ENCODE peak calls at places on chromosomes 11 and 22, in five cellular contexts. One of them, this sample, is unnamed.

GRCh38 chr11:123439616-123440015 is 9.5 kb downstream of the GRAMD1B start:
- DNase-seq in activated CD8-positive, alpha-beta memory T cell treated with anti-CD3 and anti-CD28 coated beads, Interleukin-2, amount 50 U/mL, for 48 hours: peak
- DNase-seq in uterus: no peak
- DNase-seq in activated naive CD4-positive, alpha-beta T cell treated with anti-CD3 and anti-CD28 coated beads, Interleukin-2, amount 10 ng/mL, durations not matched to agents 7 days and 5 days: no peak
- DNase-seq in fibroblast of mammary gland: no peak
- DNase-seq in this sample: no peak

GRCh38 chr11:70474710-70475109 is 76.4 kb downstream of the CTTN start:
- DNase-seq in activated CD8-positive, alpha-beta memory T cell treated with anti-CD3 and anti-CD28 coated beads, Interleukin-2, amount 50 U/mL, for 48 hours: no peak
- DNase-seq in uterus: no peak
- DNase-seq in activated naive CD4-positive, alpha-beta T cell treated with anti-CD3 and anti-CD28 coated beads, Interleukin-2, amount 10 ng/mL, durations not matched to agents 7 days and 5 days: no peak
- DNase-seq in fibroblast of mammary gland: no peak
- DNase-seq in this sample: no peak

GRCh38 chr11:46673713-46674462 is 26.5 kb downstream of the ARHGAP1 start:
- DNase-seq in activated CD8-positive, alpha-beta memory T cell treated with anti-CD3 and anti-CD28 coated beads, Interleukin-2, amount 50 U/mL, for 48 hours: no peak
- DNase-seq in uterus: no peak
- DNase-seq in activated naive CD4-positive, alpha-beta T cell treated with anti-CD3 and anti-CD28 coated beads, Interleukin-2, amount 10 ng/mL, durations not matched to agents 7 days and 5 days: no peak
- DNase-seq in fibroblast of mammary gland: no peak
- DNase-seq in this sample: no peak

GRCh38 chr22:44145544-44145943 is 35.2 kb upstream of the PARVG start:
- DNase-seq in activated CD8-positive, alpha-beta memory T cell treated with anti-CD3 and anti-CD28 coated beads, Interleukin-2, amount 50 U/mL, for 48 hours: no peak
- DNase-seq in uterus: no peak
- DNase-seq in activated naive CD4-positive, alpha-beta T cell treated with anti-CD3 and anti-CD28 coated beads, Interleukin-2, amount 10 ng/mL, durations not matched to agents 7 days and 5 days: no peak
- DNase-seq in fibroblast of mammary gland: no peak
- DNase-seq in this sample: no peak

GRCh38 chr22:39277135-39277607 is 32.4 kb upstream of the PDGFB start:
- DNase-seq in activated CD8-positive, alpha-beta memory T cell treated with anti-CD3 and anti-CD28 coated beads, Interleukin-2, amount 50 U/mL, for 48 hours: no peak
- DNase-seq in uterus: no peak
- DNase-seq in activated naive CD4-positive, alpha-beta T cell treated with anti-CD3 and anti-CD28 coated beads, Interleukin-2, amount 10 ng/mL, durations not matched to agents 7 days and 5 days: no peak
- DNase-seq in fibroblast of mammary gland: peak
- DNase-seq in this sample: no peak

GRCh38 chr11:67421421-67422031 is 6.0 kb downstream of the CARNS1 start:
- DNase-seq in activated CD8-positive, alpha-beta memory T cell treated with anti-CD3 and anti-CD28 coated beads, Interleukin-2, amount 50 U/mL, for 48 hours: no peak
- DNase-seq in uterus: no peak
- DNase-seq in activated naive CD4-positive, alpha-beta T cell treated with anti-CD3 and anti-CD28 coated beads, Interleukin-2, amount 10 ng/mL, durations not matched to agents 7 days and 5 days: no peak
- DNase-seq in fibroblast of mammary gland: no peak
- DNase-seq in this sample: no peak

GRCh38 chr11:121716060-121716459 is 263.3 kb upstream of the SORL1-AS1 start:
- DNase-seq in activated CD8-positive, alpha-beta memory T cell treated with anti-CD3 and anti-CD28 coated beads, Interleukin-2, amount 50 U/mL, for 48 hours: no peak
- DNase-seq in uterus: no peak
- DNase-seq in activated naive CD4-positive, alpha-beta T cell treated with anti-CD3 and anti-CD28 coated beads, Interleukin-2, amount 10 ng/mL, durations not matched to agents 7 days and 5 days: no peak
- DNase-seq in fibroblast of mammary gland: peak
- DNase-seq in this sample: no peak

GRCh38 chr11:41301023-41301422 is 158.4 kb downstream of the LRRC4C start:
- DNase-seq in activated CD8-positive, alpha-beta memory T cell treated with anti-CD3 and anti-CD28 coated beads, Interleukin-2, amount 50 U/mL, for 48 hours: no peak
- DNase-seq in uterus: no peak
- DNase-seq in activated naive CD4-positive, alpha-beta T cell treated with anti-CD3 and anti-CD28 coated beads, Interleukin-2, amount 10 ng/mL, durations not matched to agents 7 days and 5 days: no peak
- DNase-seq in fibroblast of mammary gland: no peak
- DNase-seq in this sample: no peak

GRCh38 chr11:117097567-117098268 is 510 bp downstream of the SIK3 start:
- DNase-seq in activated CD8-positive, alpha-beta memory T cell treated with anti-CD3 and anti-CD28 coated beads, Interleukin-2, amount 50 U/mL, for 48 hours: peak
- DNase-seq in uterus: no peak
- DNase-seq in activated naive CD4-positive, alpha-beta T cell treated with anti-CD3 and anti-CD28 coated beads, Interleukin-2, amount 10 ng/mL, durations not matched to agents 7 days and 5 days: peak
- DNase-seq in fibroblast of mammary gland: no peak
- DNase-seq in this sample: peak

GRCh38 chr11:128915148-128915519 is 24.0 kb downstream of the KCNJ5 start:
- DNase-seq in activated CD8-positive, alpha-beta memory T cell treated with anti-CD3 and anti-CD28 coated beads, Interleukin-2, amount 50 U/mL, for 48 hours: no peak
- DNase-seq in uterus: no peak
- DNase-seq in activated naive CD4-positive, alpha-beta T cell treated with anti-CD3 and anti-CD28 coated beads, Interleukin-2, amount 10 ng/mL, durations not matched to agents 7 days and 5 days: no peak
- DNase-seq in fibroblast of mammary gland: no peak
- DNase-seq in this sample: no peak

GRCh38 chr22:26448941-26449340 is 19.9 kb downstream of the ASPHD2 start:
- DNase-seq in activated CD8-positive, alpha-beta memory T cell treated with anti-CD3 and anti-CD28 coated beads, Interleukin-2, amount 50 U/mL, for 48 hours: no peak
- DNase-seq in uterus: no peak
- DNase-seq in activated naive CD4-positive, alpha-beta T cell treated with anti-CD3 and anti-CD28 coated beads, Interleukin-2, amount 10 ng/mL, durations not matched to agents 7 days and 5 days: no peak
- DNase-seq in fibroblast of mammary gland: no peak
- DNase-seq in this sample: no peak

GRCh38 chr11:69027704-69028372 is 14.8 kb upstream of the MRGPRF start:
- DNase-seq in activated CD8-positive, alpha-beta memory T cell treated with anti-CD3 and anti-CD28 coated beads, Interleukin-2, amount 50 U/mL, for 48 hours: no peak
- DNase-seq in uterus: peak
- DNase-seq in activated naive CD4-positive, alpha-beta T cell treated with anti-CD3 and anti-CD28 coated beads, Interleukin-2, amount 10 ng/mL, durations not matched to agents 7 days and 5 days: no peak
- DNase-seq in fibroblast of mammary gland: no peak
- DNase-seq in this sample: peak

GRCh38 chr11:69460540-69461257 is 20.8 kb upstream of the LINC01488 start:
- DNase-seq in activated CD8-positive, alpha-beta memory T cell treated with anti-CD3 and anti-CD28 coated beads, Interleukin-2, amount 50 U/mL, for 48 hours: no peak
- DNase-seq in uterus: no peak
- DNase-seq in activated naive CD4-positive, alpha-beta T cell treated with anti-CD3 and anti-CD28 coated beads, Interleukin-2, amount 10 ng/mL, durations not matched to agents 7 days and 5 days: no peak
- DNase-seq in fibroblast of mammary gland: peak
- DNase-seq in this sample: no peak

GRCh38 chr11:115226556-115226955 is 277.7 kb downstream of the CADM1 start:
- DNase-seq in activated CD8-positive, alpha-beta memory T cell treated with anti-CD3 and anti-CD28 coated beads, Interleukin-2, amount 50 U/mL, for 48 hours: no peak
- DNase-seq in uterus: no peak
- DNase-seq in activated naive CD4-positive, alpha-beta T cell treated with anti-CD3 and anti-CD28 coated beads, Interleukin-2, amount 10 ng/mL, durations not matched to agents 7 days and 5 days: no peak
- DNase-seq in fibroblast of mammary gland: no peak
- DNase-seq in this sample: no peak

GRCh38 chr22:32237905-32238304 is 17.2 kb downstream of the SLC5A4 start:
- DNase-seq in activated CD8-positive, alpha-beta memory T cell treated with anti-CD3 and anti-CD28 coated beads, Interleukin-2, amount 50 U/mL, for 48 hours: no peak
- DNase-seq in uterus: no peak
- DNase-seq in activated naive CD4-positive, alpha-beta T cell treated with anti-CD3 and anti-CD28 coated beads, Interleukin-2, amount 10 ng/mL, durations not matched to agents 7 days and 5 days: no peak
- DNase-seq in fibroblast of mammary gland: no peak
- DNase-seq in this sample: no peak

GRCh38 chr22:32331236-32331917 is 26.3 kb upstream of the RFPL3 start:
- DNase-seq in activated CD8-positive, alpha-beta memory T cell treated with anti-CD3 and anti-CD28 coated beads, Interleukin-2, amount 50 U/mL, for 48 hours: peak
- DNase-seq in uterus: no peak
- DNase-seq in activated naive CD4-positive, alpha-beta T cell treated with anti-CD3 and anti-CD28 coated beads, Interleukin-2, amount 10 ng/mL, durations not matched to agents 7 days and 5 days: no peak
- DNase-seq in fibroblast of mammary gland: no peak
- DNase-seq in this sample: no peak

GRCh38 chr22:40345801-40346177 is 511 bp upstream of the ADSL start:
- DNase-seq in activated CD8-positive, alpha-beta memory T cell treated with anti-CD3 and anti-CD28 coated beads, Interleukin-2, amount 50 U/mL, for 48 hours: peak
- DNase-seq in uterus: no peak
- DNase-seq in activated naive CD4-positive, alpha-beta T cell treated with anti-CD3 and anti-CD28 coated beads, Interleukin-2, amount 10 ng/mL, durations not matched to agents 7 days and 5 days: peak
- DNase-seq in fibroblast of mammary gland: peak
- DNase-seq in this sample: peak